ENCODE peak calls at places on chromosomes 4 and X, in eight cellular contexts. One of them, this sample, is unnamed.

GRCh38 chrX:25810202-25810601 is 327.9 kb upstream of the MAGEB18 start:
- DNase-seq in SK-N-SH: no peak
- DNase-seq in OCI-LY7: no peak
- DNase-seq in K562: no peak
- DNase-seq in fibroblast of lung: peak
- DNase-seq in mesenchymal stem cell: no peak
- DNase-seq in neuronal stem cell: no peak
- DNase-seq in GM23338: no peak
- DNase-seq in this sample: no peak

GRCh38 chrX:49001521-49002090 is 458 bp downstream of the GRIPAP1 start:
- DNase-seq in mesenchymal stem cell: peak
- DNase-seq in neuronal stem cell: peak
- DNase-seq in OCI-LY7: peak
- DNase-seq in K562: peak
- DNase-seq in fibroblast of lung: peak
- DNase-seq in SK-N-SH: peak
- DNase-seq in GM23338: peak
- DNase-seq in this sample: peak

GRCh38 chr4:17690135-17690534 is 75.7 kb downstream of the MED28 start:
- DNase-seq in SK-N-SH: no peak
- DNase-seq in GM23338: no peak
- DNase-seq in neuronal stem cell: no peak
- DNase-seq in K562: no peak
- DNase-seq in mesenchymal stem cell: no peak
- DNase-seq in OCI-LY7: no peak
- DNase-seq in fibroblast of lung: no peak
- DNase-seq in this sample: no peak

GRCh38 chr4:174089711-174090110 is 193.8 kb downstream of the FBXO8 start:
- DNase-seq in OCI-LY7: no peak
- DNase-seq in K562: no peak
- DNase-seq in SK-N-SH: no peak
- DNase-seq in fibroblast of lung: no peak
- DNase-seq in neuronal stem cell: no peak
- DNase-seq in mesenchymal stem cell: no peak
- DNase-seq in GM23338: no peak
- DNase-seq in this sample: no peak

GRCh38 chr4:110876866-110877265 is 254.0 kb upstream of the PITX2 start:
- DNase-seq in neuronal stem cell: no peak
- DNase-seq in GM23338: no peak
- DNase-seq in OCI-LY7: no peak
- DNase-seq in mesenchymal stem cell: no peak
- DNase-seq in fibroblast of lung: no peak
- DNase-seq in K562: no peak
- DNase-seq in SK-N-SH: no peak
- DNase-seq in this sample: no peak

GRCh38 chr4:1323635-1324442 is 23.2 kb upstream of the UVSSA start:
- DNase-seq in K562: no peak
- DNase-seq in GM23338: no peak
- DNase-seq in neuronal stem cell: no peak
- DNase-seq in mesenchymal stem cell: peak
- DNase-seq in OCI-LY7: no peak
- DNase-seq in SK-N-SH: no peak
- DNase-seq in fibroblast of lung: peak
- DNase-seq in this sample: no peak

GRCh38 chr4:1542226-1542490 is 135.9 kb upstream of the NKX1-1 start:
- DNase-seq in fibroblast of lung: no peak
- DNase-seq in neuronal stem cell: no peak
- DNase-seq in K562: no peak
- DNase-seq in mesenchymal stem cell: no peak
- DNase-seq in SK-N-SH: no peak
- DNase-seq in GM23338: no peak
- DNase-seq in OCI-LY7: no peak
- DNase-seq in this sample: no peak

GRCh38 chr4:15753786-15754185 is 24.3 kb upstream of the CD38 start:
- DNase-seq in fibroblast of lung: no peak
- DNase-seq in mesenchymal stem cell: peak
- DNase-seq in K562: no peak
- DNase-seq in SK-N-SH: no peak
- DNase-seq in OCI-LY7: no peak
- DNase-seq in GM23338: no peak
- DNase-seq in neuronal stem cell: no peak
- DNase-seq in this sample: peak

GRCh38 chrX:27599928-27600327 is 9.8 kb downstream of the DCAF8L2 start:
- DNase-seq in neuronal stem cell: no peak
- DNase-seq in mesenchymal stem cell: no peak
- DNase-seq in GM23338: no peak
- DNase-seq in K562: no peak
- DNase-seq in OCI-LY7: no peak
- DNase-seq in SK-N-SH: no peak
- DNase-seq in fibroblast of lung: peak
- DNase-seq in this sample: no peak

GRCh38 chrX:40877869-40878268 is 142.5 kb upstream of the MED14 start:
- DNase-seq in neuronal stem cell: no peak
- DNase-seq in mesenchymal stem cell: peak
- DNase-seq in K562: peak
- DNase-seq in fibroblast of lung: peak
- DNase-seq in SK-N-SH: peak
- DNase-seq in GM23338: no peak
- DNase-seq in OCI-LY7: peak
- DNase-seq in this sample: peak

GRCh38 chr4:105558277-105558676 is 5.9 kb downstream of the ARHGEF38 start:
- DNase-seq in fibroblast of lung: no peak
- DNase-seq in OCI-LY7: no peak
- DNase-seq in mesenchymal stem cell: no peak
- DNase-seq in neuronal stem cell: no peak
- DNase-seq in K562: no peak
- DNase-seq in SK-N-SH: no peak
- DNase-seq in GM23338: peak
- DNase-seq in this sample: no peak

GRCh38 chr4:128600996-128601857 is 208.3 kb upstream of the JADE1 start:
- DNase-seq in SK-N-SH: peak
- DNase-seq in GM23338: no peak
- DNase-seq in mesenchymal stem cell: peak
- DNase-seq in fibroblast of lung: peak
- DNase-seq in K562: peak
- DNase-seq in neuronal stem cell: no peak
- DNase-seq in OCI-LY7: no peak
- DNase-seq in this sample: peak

GRCh38 chr4:137768881-137769280 is 236.6 kb upstream of the PCDH18 start:
- DNase-seq in mesenchymal stem cell: peak
- DNase-seq in K562: no peak
- DNase-seq in SK-N-SH: no peak
- DNase-seq in GM23338: no peak
- DNase-seq in OCI-LY7: no peak
- DNase-seq in fibroblast of lung: no peak
- DNase-seq in neuronal stem cell: no peak
- DNase-seq in this sample: no peak

GRCh38 chr4:140116442-140117104 is 37.4 kb downstream of the MAML3 start:
- DNase-seq in neuronal stem cell: no peak
- DNase-seq in K562: no peak
- DNase-seq in fibroblast of lung: no peak
- DNase-seq in mesenchymal stem cell: peak
- DNase-seq in OCI-LY7: no peak
- DNase-seq in GM23338: peak
- DNase-seq in SK-N-SH: peak
- DNase-seq in this sample: peak

GRCh38 chrX:136920001-136920400 is 39.5 kb upstream of the RBMX start:
- DNase-seq in K562: no peak
- DNase-seq in GM23338: no peak
- DNase-seq in neuronal stem cell: no peak
- DNase-seq in fibroblast of lung: no peak
- DNase-seq in OCI-LY7: no peak
- DNase-seq in mesenchymal stem cell: no peak
- DNase-seq in SK-N-SH: no peak
- DNase-seq in this sample: no peak

GRCh38 chrX:18194688-18195087 is 26.0 kb downstream of the BEND2 start:
- DNase-seq in GM23338: no peak
- DNase-seq in mesenchymal stem cell: no peak
- DNase-seq in SK-N-SH: no peak
- DNase-seq in K562: no peak
- DNase-seq in neuronal stem cell: no peak
- DNase-seq in fibroblast of lung: no peak
- DNase-seq in OCI-LY7: no peak
- DNase-seq in this sample: no peak

GRCh38 chr4:123536225-123536624 is 139.6 kb downstream of the SPRY1 start:
- DNase-seq in GM23338: no peak
- DNase-seq in SK-N-SH: no peak
- DNase-seq in mesenchymal stem cell: no peak
- DNase-seq in OCI-LY7: peak
- DNase-seq in neuronal stem cell: no peak
- DNase-seq in K562: no peak
- DNase-seq in fibroblast of lung: no peak
- DNase-seq in this sample: no peak

GRCh38 chrX:155259752-155260151 is 4.5 kb downstream of the RAB39B start:
- DNase-seq in GM23338: no peak
- DNase-seq in mesenchymal stem cell: no peak
- DNase-seq in K562: no peak
- DNase-seq in neuronal stem cell: no peak
- DNase-seq in OCI-LY7: no peak
- DNase-seq in SK-N-SH: no peak
- DNase-seq in fibroblast of lung: no peak
- DNase-seq in this sample: no peak

GRCh38 chrX:68396953-68397352 is 36.3 kb downstream of the OPHN1 start:
- DNase-seq in SK-N-SH: peak
- DNase-seq in fibroblast of lung: peak
- DNase-seq in K562: no peak
- DNase-seq in neuronal stem cell: no peak
- DNase-seq in mesenchymal stem cell: no peak
- DNase-seq in GM23338: no peak
- DNase-seq in OCI-LY7: no peak
- DNase-seq in this sample: no peak

GRCh38 chr4:107252621-107253020 is 216.5 kb upstream of the DKK2 start:
- DNase-seq in neuronal stem cell: no peak
- DNase-seq in mesenchymal stem cell: no peak
- DNase-seq in GM23338: no peak
- DNase-seq in fibroblast of lung: no peak
- DNase-seq in K562: no peak
- DNase-seq in OCI-LY7: no peak
- DNase-seq in SK-N-SH: no peak
- DNase-seq in this sample: no peak

GRCh38 chr4:107255114-107255513 is 219.0 kb upstream of the DKK2 start:
- DNase-seq in fibroblast of lung: no peak
- DNase-seq in GM23338: no peak
- DNase-seq in K562: no peak
- DNase-seq in neuronal stem cell: no peak
- DNase-seq in SK-N-SH: no peak
- DNase-seq in mesenchymal stem cell: no peak
- DNase-seq in OCI-LY7: no peak
- DNase-seq in this sample: no peak

GRCh38 chr4:107253579-107254068 is 217.5 kb upstream of the DKK2 start:
- DNase-seq in OCI-LY7: no peak
- DNase-seq in GM23338: no peak
- DNase-seq in K562: no peak
- DNase-seq in fibroblast of lung: no peak
- DNase-seq in mesenchymal stem cell: no peak
- DNase-seq in SK-N-SH: no peak
- DNase-seq in neuronal stem cell: no peak
- DNase-seq in this sample: no peak

GRCh38 chr4:107255596-107255995 is 219.5 kb upstream of the DKK2 start:
- DNase-seq in mesenchymal stem cell: peak
- DNase-seq in SK-N-SH: no peak
- DNase-seq in OCI-LY7: no peak
- DNase-seq in fibroblast of lung: no peak
- DNase-seq in GM23338: no peak
- DNase-seq in neuronal stem cell: no peak
- DNase-seq in K562: no peak
- DNase-seq in this sample: no peak

DNA sequence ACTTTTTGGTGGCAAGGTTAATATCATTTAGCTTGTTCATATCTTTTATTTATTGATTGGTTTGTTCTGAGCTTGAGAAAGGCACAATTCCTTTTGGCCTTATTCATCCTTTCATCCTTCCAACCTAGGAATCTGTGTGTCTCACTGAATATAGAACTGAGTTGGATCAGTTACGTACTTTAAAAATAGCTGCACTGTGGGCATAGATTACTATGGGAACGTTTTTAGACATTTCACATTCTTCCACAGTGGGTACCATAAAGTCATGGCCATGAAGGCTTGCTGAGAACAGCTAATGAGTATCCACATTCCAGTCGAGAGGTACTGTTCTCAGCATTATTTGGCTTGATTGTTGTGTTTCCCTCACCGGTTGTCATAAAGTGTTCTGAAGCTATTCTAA is 217.0 kb upstream of the DKK2 start:
- DNase-seq in OCI-LY7: no peak
- DNase-seq in mesenchymal stem cell: no peak
- DNase-seq in fibroblast of lung: no peak
- DNase-seq in SK-N-SH: no peak
- DNase-seq in neuronal stem cell: no peak
- DNase-seq in GM23338: no peak
- DNase-seq in K562: no peak
- DNase-seq in this sample: no peak
- H2AFZ ChIP-seq in OCI-LY7: no peak
- H2AFZ ChIP-seq in mesenchymal stem cell: no peak
- H2AFZ ChIP-seq in fibroblast of lung: no peak
- H2AFZ ChIP-seq in SK-N-SH: no peak
- H2AFZ ChIP-seq in neuronal stem cell: no peak
- H2AFZ ChIP-seq in GM23338: no peak
- H2AFZ ChIP-seq in K562: no peak
- H2AFZ ChIP-seq in this sample: no peak

DNA sequence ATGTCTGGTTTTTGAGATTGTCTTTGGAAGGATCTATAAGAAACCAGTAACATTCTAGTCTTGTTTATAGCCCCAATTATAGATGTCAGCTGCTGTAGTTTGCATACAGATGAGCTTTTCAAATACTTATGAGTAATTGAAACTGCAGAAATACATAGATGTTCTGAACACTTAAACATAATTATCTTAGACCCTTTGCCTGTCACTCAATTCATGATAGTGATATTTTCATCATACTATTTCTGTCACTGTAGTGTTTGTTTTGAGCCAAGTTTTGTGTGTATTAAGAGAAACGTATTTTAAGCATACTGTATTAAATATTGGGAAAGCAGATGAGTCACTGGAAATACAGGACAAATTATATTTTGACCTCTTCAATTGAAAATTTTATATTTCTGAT is 69.8 kb upstream of the SMARCA5 start:
- DNase-seq in mesenchymal stem cell: no peak
- DNase-seq in GM23338: no peak
- DNase-seq in SK-N-SH: no peak
- DNase-seq in OCI-LY7: no peak
- DNase-seq in fibroblast of lung: no peak
- DNase-seq in neuronal stem cell: no peak
- DNase-seq in K562: no peak
- DNase-seq in this sample: no peak
- H2AFZ ChIP-seq in mesenchymal stem cell: no peak
- H2AFZ ChIP-seq in GM23338: no peak
- H2AFZ ChIP-seq in SK-N-SH: no peak
- H2AFZ ChIP-seq in OCI-LY7: no peak
- H2AFZ ChIP-seq in fibroblast of lung: no peak
- H2AFZ ChIP-seq in neuronal stem cell: no peak
- H2AFZ ChIP-seq in K562: no peak
- H2AFZ ChIP-seq in this sample: no peak

GRCh38 chr4:90030953-90031352 is 96.2 kb upstream of the CCSER1 start:
- DNase-seq in neuronal stem cell: no peak
- DNase-seq in mesenchymal stem cell: no peak
- DNase-seq in fibroblast of lung: no peak
- DNase-seq in OCI-LY7: no peak
- DNase-seq in SK-N-SH: no peak
- DNase-seq in GM23338: peak
- DNase-seq in K562: no peak
- DNase-seq in this sample: no peak
- H2AFZ ChIP-seq in neuronal stem cell: peak
- H2AFZ ChIP-seq in mesenchymal stem cell: no peak
- H2AFZ ChIP-seq in fibroblast of lung: no peak
- H2AFZ ChIP-seq in OCI-LY7: no peak
- H2AFZ ChIP-seq in SK-N-SH: no peak
- H2AFZ ChIP-seq in GM23338: no peak
- H2AFZ ChIP-seq in K562: no peak
- H2AFZ ChIP-seq in this sample: no peak

GRCh38 chrX:119496521-119496829 is 28.2 kb downstream of the SLC25A5 start:
- DNase-seq in neuronal stem cell: no peak
- DNase-seq in mesenchymal stem cell: no peak
- DNase-seq in fibroblast of lung: no peak
- DNase-seq in K562: no peak
- DNase-seq in GM23338: no peak
- DNase-seq in SK-N-SH: no peak
- DNase-seq in OCI-LY7: no peak
- DNase-seq in this sample: no peak
- H2AFZ ChIP-seq in neuronal stem cell: no peak
- H2AFZ ChIP-seq in mesenchymal stem cell: no peak
- H2AFZ ChIP-seq in fibroblast of lung: no peak
- H2AFZ ChIP-seq in K562: no peak
- H2AFZ ChIP-seq in GM23338: no peak
- H2AFZ ChIP-seq in SK-N-SH: no peak
- H2AFZ ChIP-seq in OCI-LY7: peak
- H2AFZ ChIP-seq in this sample: no peak

This sample was measured in DND-41.